ENCODE peak calls at places on chromosomes 2 and 18, in four cellular contexts. One of them, this sample, is unnamed.

GRCh38 chr2:17482651-17483050 is 35.6 kb downstream of the RAD51AP2 start:
- DNase-seq in left ventricle myocardium superior: no peak
- DNase-seq in cardiac fibroblast: no peak
- DNase-seq in activated CD8-positive, alpha-beta memory T cell treated with anti-CD3 and anti-CD28 coated beads, Interleukin-2, amount 50 U/mL, for 4 hours: no peak
- DNase-seq in this sample: peak

GRCh38 chr18:53971331-53971730 is 253.1 kb downstream of the MBD2 start:
- DNase-seq in left ventricle myocardium superior: no peak
- DNase-seq in cardiac fibroblast: no peak
- DNase-seq in activated CD8-positive, alpha-beta memory T cell treated with anti-CD3 and anti-CD28 coated beads, Interleukin-2, amount 50 U/mL, for 4 hours: no peak
- DNase-seq in this sample: peak

GRCh38 chr2:203551653-203552250 is 16.7 kb upstream of the RAPH1 start:
- DNase-seq in left ventricle myocardium superior: no peak
- DNase-seq in cardiac fibroblast: peak
- DNase-seq in activated CD8-positive, alpha-beta memory T cell treated with anti-CD3 and anti-CD28 coated beads, Interleukin-2, amount 50 U/mL, for 4 hours: no peak
- DNase-seq in this sample: peak

GRCh38 chr2:129236601-129237000 is 742.9 kb upstream of the RAB6C start:
- DNase-seq in left ventricle myocardium superior: no peak
- DNase-seq in cardiac fibroblast: no peak
- DNase-seq in activated CD8-positive, alpha-beta memory T cell treated with anti-CD3 and anti-CD28 coated beads, Interleukin-2, amount 50 U/mL, for 4 hours: no peak
- DNase-seq in this sample: no peak

GRCh38 chr2:159396796-159397195 is 110.3 kb upstream of the WDSUB1 start:
- DNase-seq in left ventricle myocardium superior: no peak
- DNase-seq in cardiac fibroblast: no peak
- DNase-seq in activated CD8-positive, alpha-beta memory T cell treated with anti-CD3 and anti-CD28 coated beads, Interleukin-2, amount 50 U/mL, for 4 hours: no peak
- DNase-seq in this sample: no peak

GRCh38 chr2:219289195-219289536 is 10.0 kb downstream of the DNAJB2 start:
- DNase-seq in left ventricle myocardium superior: no peak
- DNase-seq in cardiac fibroblast: no peak
- DNase-seq in activated CD8-positive, alpha-beta memory T cell treated with anti-CD3 and anti-CD28 coated beads, Interleukin-2, amount 50 U/mL, for 4 hours: no peak
- DNase-seq in this sample: no peak

GRCh38 chr2:120831106-120831505 is 95.4 kb downstream of the GLI2 start:
- DNase-seq in left ventricle myocardium superior: peak
- DNase-seq in cardiac fibroblast: no peak
- DNase-seq in activated CD8-positive, alpha-beta memory T cell treated with anti-CD3 and anti-CD28 coated beads, Interleukin-2, amount 50 U/mL, for 4 hours: no peak
- DNase-seq in this sample: no peak

GRCh38 chr2:128606837-128607236 is 288.2 kb upstream of the HS6ST1 start:
- DNase-seq in left ventricle myocardium superior: no peak
- DNase-seq in cardiac fibroblast: no peak
- DNase-seq in activated CD8-positive, alpha-beta memory T cell treated with anti-CD3 and anti-CD28 coated beads, Interleukin-2, amount 50 U/mL, for 4 hours: no peak
- DNase-seq in this sample: no peak

GRCh38 chr2:38116762-38117161 is 40.8 kb upstream of the CYP1B1 start:
- DNase-seq in left ventricle myocardium superior: no peak
- DNase-seq in cardiac fibroblast: peak
- DNase-seq in activated CD8-positive, alpha-beta memory T cell treated with anti-CD3 and anti-CD28 coated beads, Interleukin-2, amount 50 U/mL, for 4 hours: no peak
- DNase-seq in this sample: peak

GRCh38 chr2:108911807-108912628 is 77.0 kb downstream of the EDAR start:
- DNase-seq in left ventricle myocardium superior: no peak
- DNase-seq in cardiac fibroblast: no peak
- DNase-seq in activated CD8-positive, alpha-beta memory T cell treated with anti-CD3 and anti-CD28 coated beads, Interleukin-2, amount 50 U/mL, for 4 hours: no peak
- DNase-seq in this sample: no peak

This sample was measured in choroid plexus epithelial cell.